ENCODE peak calls at places on chromosome 9, in six cellular contexts. One of them, this sample, is unnamed.

GRCh38 chr9:124242331-124243194 is 15.2 kb upstream of the NEK6 start:
- DNase-seq in mesenchymal stem cell: peak; percentile 49
- DNase-seq in neuronal stem cell: peak; percentile 63
- DNase-seq in H1: no peak
- DNase-seq in mesendoderm: peak; percentile 57
- DNase-seq in H9: peak; percentile 59
- DNase-seq in this sample: peak; percentile 59

GRCh38 chr9:79663299-79663698 is 91.5 kb downstream of the TLE4 start:
- DNase-seq in H9: no peak
- DNase-seq in neuronal stem cell: peak; percentile 33
- DNase-seq in mesenchymal stem cell: no peak
- DNase-seq in mesendoderm: peak; percentile 45
- DNase-seq in H1: no peak
- DNase-seq in this sample: no peak

GRCh38 chr9:13163946-13164345 is 115.5 kb downstream of the MPDZ start:
- DNase-seq in neuronal stem cell: no peak
- DNase-seq in mesendoderm: no peak
- DNase-seq in mesenchymal stem cell: no peak
- DNase-seq in H9: no peak
- DNase-seq in H1: no peak
- DNase-seq in this sample: no peak

GRCh38 chr9:110426052-110426709 is 88.5 kb upstream of the TXNDC8 start:
- DNase-seq in H9: no peak
- DNase-seq in neuronal stem cell: no peak
- DNase-seq in mesenchymal stem cell: peak; percentile 32
- DNase-seq in H1: no peak
- DNase-seq in mesendoderm: no peak
- DNase-seq in this sample: peak; percentile 44

GRCh38 chr9:130041648-130042405 is 1.2 kb downstream of the FNBP1 start:
- DNase-seq in H1: no peak
- DNase-seq in mesendoderm: peak; percentile 37
- DNase-seq in mesenchymal stem cell: peak; percentile 47
- DNase-seq in H9: no peak
- DNase-seq in neuronal stem cell: peak; percentile 17
- DNase-seq in this sample: peak; percentile 21

GRCh38 chr9:84939766-84940165 is 270.2 kb downstream of the NTRK2 start:
- DNase-seq in neuronal stem cell: no peak
- DNase-seq in mesenchymal stem cell: no peak
- DNase-seq in mesendoderm: peak; percentile 37
- DNase-seq in H1: no peak
- DNase-seq in H9: no peak
- DNase-seq in this sample: no peak

GRCh38 chr9:126935630-126936029 is 21.0 kb downstream of the RALGPS1 start:
- DNase-seq in H9: no peak
- DNase-seq in mesendoderm: no peak
- DNase-seq in H1: no peak
- DNase-seq in neuronal stem cell: no peak
- DNase-seq in mesenchymal stem cell: no peak
- DNase-seq in this sample: peak; percentile 49

GRCh38 chr9:98410185-98410697 is 154.8 kb upstream of the TBC1D2 start:
- DNase-seq in neuronal stem cell: peak; percentile 31
- DNase-seq in H1: peak; percentile 38
- DNase-seq in mesenchymal stem cell: peak; percentile 65
- DNase-seq in H9: peak; percentile 74
- DNase-seq in mesendoderm: peak; percentile 87
- DNase-seq in this sample: peak; percentile 80

GRCh38 chr9:23669776-23670175 is 156.3 kb downstream of the ELAVL2 start:
- DNase-seq in mesendoderm: no peak
- DNase-seq in mesenchymal stem cell: no peak
- DNase-seq in neuronal stem cell: no peak
- DNase-seq in H9: no peak
- DNase-seq in H1: no peak
- DNase-seq in this sample: no peak

GRCh38 chr9:19938990-19939736 is 150.3 kb upstream of the SLC24A2 start:
- DNase-seq in mesendoderm: no peak
- DNase-seq in mesenchymal stem cell: peak; percentile 19
- DNase-seq in H1: no peak
- DNase-seq in H9: no peak
- DNase-seq in neuronal stem cell: no peak
- DNase-seq in this sample: no peak

GRCh38 chr9:76591256-76591950 is 132.4 kb downstream of the GCNT1 start:
- DNase-seq in mesendoderm: no peak
- DNase-seq in neuronal stem cell: no peak
- DNase-seq in H1: no peak
- DNase-seq in mesenchymal stem cell: peak; percentile 12
- DNase-seq in H9: no peak
- DNase-seq in this sample: peak; percentile 6

GRCh38 chr9:107905313-107906027 is 415.9 kb upstream of the KLF4 start:
- DNase-seq in mesenchymal stem cell: no peak
- DNase-seq in mesendoderm: no peak
- DNase-seq in H1: no peak
- DNase-seq in neuronal stem cell: no peak
- DNase-seq in H9: no peak
- DNase-seq in this sample: no peak

GRCh38 chr9:8760000-8760767 is 960.6 kb upstream of the DMAC1 start:
- DNase-seq in mesenchymal stem cell: no peak
- DNase-seq in neuronal stem cell: no peak
- DNase-seq in H9: no peak
- DNase-seq in H1: no peak
- DNase-seq in mesendoderm: peak; percentile 58
- DNase-seq in this sample: no peak

GRCh38 chr9:13569706-13570423 is 290.4 kb upstream of the MPDZ start:
- DNase-seq in H9: no peak
- DNase-seq in mesendoderm: no peak
- DNase-seq in mesenchymal stem cell: no peak
- DNase-seq in neuronal stem cell: no peak
- DNase-seq in H1: no peak
- DNase-seq in this sample: no peak

GRCh38 chr9:19229725-19230355 is 653 bp upstream of the DENND4C start:
- DNase-seq in neuronal stem cell: no peak
- DNase-seq in mesendoderm: peak; percentile 89
- DNase-seq in mesenchymal stem cell: peak; percentile 68
- DNase-seq in H1: peak; percentile 21
- DNase-seq in H9: peak; percentile 76
- DNase-seq in this sample: no peak

GRCh38 chr9:87375397-87376073 is 122.1 kb upstream of the DAPK1 start:
- DNase-seq in mesenchymal stem cell: no peak
- DNase-seq in mesendoderm: no peak
- DNase-seq in neuronal stem cell: no peak
- DNase-seq in H1: no peak
- DNase-seq in H9: no peak
- DNase-seq in this sample: no peak

GRCh38 chr9:110047955-110048472 is 159.9 kb downstream of the C9orf152 start:
- DNase-seq in neuronal stem cell: no peak
- DNase-seq in H1: no peak
- DNase-seq in mesenchymal stem cell: no peak
- DNase-seq in H9: peak; percentile 56
- DNase-seq in mesendoderm: peak; percentile 51
- DNase-seq in this sample: no peak

GRCh38 chr9:95004452-95005275 is 278.2 kb downstream of the AOPEP start:
- DNase-seq in neuronal stem cell: no peak
- DNase-seq in H1: no peak
- DNase-seq in mesendoderm: peak; percentile 29
- DNase-seq in H9: no peak
- DNase-seq in mesenchymal stem cell: peak; percentile 26
- DNase-seq in this sample: no peak

GRCh38 chr9:82363666-82364065 is 375.1 kb downstream of the SPATA31D1 start:
- DNase-seq in mesenchymal stem cell: no peak
- DNase-seq in neuronal stem cell: no peak
- DNase-seq in mesendoderm: no peak
- DNase-seq in H9: no peak
- DNase-seq in H1: no peak
- DNase-seq in this sample: no peak

GRCh38 chr9:28887188-28887884 is 1314.1 kb upstream of the C9orf72 start:
- DNase-seq in H1: no peak
- DNase-seq in mesendoderm: no peak
- DNase-seq in neuronal stem cell: no peak
- DNase-seq in H9: no peak
- DNase-seq in mesenchymal stem cell: no peak
- DNase-seq in this sample: no peak

GRCh38 chr9:92147030-92147853 is 32.0 kb upstream of the SPTLC1 start:
- DNase-seq in neuronal stem cell: no peak
- DNase-seq in mesenchymal stem cell: peak; percentile 98
- DNase-seq in H9: peak; percentile 65
- DNase-seq in mesendoderm: peak; percentile 68
- DNase-seq in H1: no peak
- DNase-seq in this sample: peak; percentile 94
- H2AK5ac ChIP-seq in neuronal stem cell: peak overlapping the region; percentile 64
- H2AK5ac ChIP-seq in mesenchymal stem cell: peak overlapping the region; percentile 99
- H2AK5ac ChIP-seq in H9: no peak overlapping the region
- H2AK5ac ChIP-seq in mesendoderm: no peak overlapping the region
- H2AK5ac ChIP-seq in H1: peak overlapping the region; percentile 77
- H2AK5ac ChIP-seq in this sample: peak overlapping the region; percentile 94

DNA sequence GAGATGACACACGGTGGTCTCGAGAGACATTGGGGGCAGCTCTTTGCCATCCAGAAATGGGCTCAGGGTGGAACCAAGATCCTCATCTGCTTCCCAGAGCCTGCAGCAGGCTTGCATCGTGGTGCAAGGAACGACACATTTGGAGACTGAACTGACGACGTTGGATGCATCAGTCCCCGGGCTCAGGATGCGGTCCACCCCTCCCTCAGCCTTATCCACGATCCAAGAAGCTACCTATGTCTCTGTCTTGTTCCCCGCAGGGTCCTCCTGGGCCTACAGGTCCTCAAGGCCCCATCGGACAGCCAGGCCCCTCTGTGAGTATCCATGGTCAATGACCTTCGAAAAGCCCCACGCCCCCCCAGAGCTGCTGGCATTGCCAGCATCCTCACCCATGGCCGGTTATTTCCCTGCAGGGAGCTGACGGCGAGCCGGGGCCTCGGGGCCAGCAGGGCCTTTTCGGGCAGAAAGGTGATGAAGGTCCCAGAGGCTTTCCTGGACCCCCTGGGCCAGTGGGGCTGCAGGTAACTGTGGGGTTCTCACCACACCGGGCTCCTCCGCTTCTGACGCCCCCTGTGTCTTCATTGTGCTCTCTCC is 69.4 kb upstream of the FCN2 start:
- DNase-seq in mesendoderm: no peak
- DNase-seq in neuronal stem cell: no peak
- DNase-seq in H9: no peak
- DNase-seq in mesenchymal stem cell: no peak
- DNase-seq in H1: no peak
- DNase-seq in this sample: no peak
- H3K4me2 ChIP-seq in mesendoderm: no peak overlapping the region
- H3K4me2 ChIP-seq in neuronal stem cell: no peak overlapping the region
- H3K4me2 ChIP-seq in H9: no peak overlapping the region
- H3K4me2 ChIP-seq in mesenchymal stem cell: peak overlapping the region; percentile 34
- H3K4me2 ChIP-seq in H1: peak overlapping the region; percentile 46
- H3K4me2 ChIP-seq in this sample: no peak overlapping the region

DNA sequence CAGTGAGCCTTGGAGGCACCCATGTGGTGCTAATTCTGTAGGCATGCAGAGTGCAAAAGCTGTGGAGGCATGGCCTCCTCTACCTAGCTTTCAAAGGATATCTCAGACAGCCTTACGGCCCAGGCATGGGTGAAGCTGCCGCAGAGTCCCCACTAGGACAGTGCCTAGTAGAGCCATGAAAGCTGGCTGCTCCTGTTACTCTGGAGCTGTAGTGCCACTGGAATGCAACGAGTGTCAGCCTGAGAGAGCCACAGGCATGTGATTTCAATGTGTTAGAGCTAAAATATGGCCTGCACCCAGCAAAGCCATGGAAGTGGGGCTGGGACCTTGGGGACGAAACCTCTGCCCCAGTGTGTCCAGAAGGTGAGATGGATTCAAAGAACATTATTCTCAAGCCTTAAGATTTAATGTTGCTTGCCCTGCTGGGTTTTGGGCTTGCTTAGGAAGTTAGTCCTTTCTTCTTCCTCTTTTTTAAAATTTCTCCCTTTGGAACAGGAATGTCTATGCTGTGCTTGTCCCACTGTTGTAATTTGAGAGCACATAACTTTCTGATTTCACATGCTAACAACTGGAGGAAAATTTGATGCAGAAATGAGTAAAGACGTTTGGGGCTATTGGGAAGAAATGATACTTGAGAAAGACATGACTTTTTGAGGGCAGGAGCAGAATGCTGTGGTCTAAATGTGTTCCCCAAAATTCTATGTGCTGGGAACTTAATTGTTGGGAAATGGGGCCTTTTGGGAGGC is 298.4 kb downstream of the PSAT1 start:
- DNase-seq in mesenchymal stem cell: no peak
- DNase-seq in mesendoderm: no peak
- DNase-seq in H9: no peak
- DNase-seq in neuronal stem cell: no peak
- DNase-seq in H1: no peak
- DNase-seq in this sample: peak; percentile 43
- H2AK5ac ChIP-seq in mesenchymal stem cell: peak overlapping the region; percentile 14
- H2AK5ac ChIP-seq in mesendoderm: no peak overlapping the region
- H2AK5ac ChIP-seq in H9: no peak overlapping the region
- H2AK5ac ChIP-seq in neuronal stem cell: peak overlapping the region; percentile 54
- H2AK5ac ChIP-seq in H1: no peak overlapping the region
- H2AK5ac ChIP-seq in this sample: peak overlapping the region; percentile 71

DNA sequence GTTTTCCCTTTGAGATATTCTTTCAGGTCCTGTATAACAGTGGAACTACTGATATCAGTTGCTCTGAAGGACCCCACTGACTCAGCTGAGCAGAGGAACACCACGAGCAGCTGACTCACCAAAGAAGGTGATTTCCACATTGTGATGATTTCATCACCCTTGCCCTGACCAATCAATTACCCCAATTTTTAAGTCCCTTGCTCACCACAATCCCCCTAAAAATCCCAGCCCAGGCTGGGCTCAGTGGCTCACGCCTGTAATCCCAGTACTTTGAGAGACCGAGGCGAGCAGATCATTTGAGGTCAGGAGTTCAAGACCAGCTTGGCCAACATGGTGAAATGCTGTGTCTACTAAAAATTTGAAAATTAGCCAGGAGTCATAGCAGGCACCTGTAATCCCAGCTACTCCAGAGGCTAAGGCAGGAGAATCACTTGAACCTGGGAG is 125.3 kb upstream of the ABCA1 start:
- DNase-seq in H9: no peak
- DNase-seq in H1: no peak
- DNase-seq in mesendoderm: no peak
- DNase-seq in mesenchymal stem cell: peak; percentile 81
- DNase-seq in neuronal stem cell: no peak
- DNase-seq in this sample: peak; percentile 94
- H3K4me2 ChIP-seq in H9: no peak overlapping the region
- H3K4me2 ChIP-seq in H1: no peak overlapping the region
- H3K4me2 ChIP-seq in mesendoderm: no peak overlapping the region
- H3K4me2 ChIP-seq in mesenchymal stem cell: no peak overlapping the region
- H3K4me2 ChIP-seq in neuronal stem cell: no peak overlapping the region
- H3K4me2 ChIP-seq in this sample: no peak overlapping the region

GRCh38 chr9:113634597-113635515 is 171.3 kb downstream of the RGS3 start:
- DNase-seq in mesendoderm: peak; percentile 86
- DNase-seq in mesenchymal stem cell: peak; percentile 47
- DNase-seq in neuronal stem cell: no peak
- DNase-seq in H1: no peak
- DNase-seq in H9: no peak
- DNase-seq in this sample: peak; percentile 69
- H2AK5ac ChIP-seq in mesendoderm: no peak overlapping the region
- H2AK5ac ChIP-seq in mesenchymal stem cell: no peak overlapping the region
- H2AK5ac ChIP-seq in neuronal stem cell: no peak overlapping the region
- H2AK5ac ChIP-seq in H1: no peak overlapping the region
- H2AK5ac ChIP-seq in H9: no peak overlapping the region
- H2AK5ac ChIP-seq in this sample: peak overlapping the region; percentile 97

DNA sequence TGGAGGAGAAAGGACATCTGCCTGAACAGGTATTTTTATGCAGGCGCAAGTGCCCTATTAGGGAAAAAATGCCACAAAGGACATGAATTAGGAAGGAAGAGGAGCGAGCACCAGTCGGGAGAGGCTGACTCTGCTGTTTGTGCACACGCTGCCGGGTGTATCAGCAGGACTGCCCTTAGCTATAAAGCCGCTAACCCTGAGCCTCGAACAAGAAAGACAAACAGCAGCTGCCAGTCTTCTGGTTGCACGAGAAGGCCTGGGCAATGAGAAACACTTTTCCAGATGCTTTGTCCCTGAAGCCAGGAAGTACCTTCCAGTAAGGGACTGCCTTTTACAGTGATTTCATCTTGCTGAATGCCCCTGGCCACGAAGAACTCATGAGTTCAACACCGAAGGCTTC is 12.6 kb downstream of the QSOX2 start:
- DNase-seq in mesendoderm: no peak
- DNase-seq in H1: no peak
- DNase-seq in neuronal stem cell: no peak
- DNase-seq in H9: no peak
- DNase-seq in mesenchymal stem cell: no peak
- DNase-seq in this sample: no peak
- H3K4me2 ChIP-seq in mesendoderm: no peak overlapping the region
- H3K4me2 ChIP-seq in H1: no peak overlapping the region
- H3K4me2 ChIP-seq in neuronal stem cell: no peak overlapping the region
- H3K4me2 ChIP-seq in H9: no peak overlapping the region
- H3K4me2 ChIP-seq in mesenchymal stem cell: no peak overlapping the region
- H3K4me2 ChIP-seq in this sample: no peak overlapping the region

This sample was measured in IMR-90.